ENCODE peak calls at places on chromosome 1, in seven cellular contexts. One of them, this sample, is unnamed.

GRCh38 chr1:107659961-107660360 is 305.0 kb downstream of the VAV3 start:
- DNase-seq in heart left ventricle: no peak
- DNase-seq in tibial artery: no peak
- DNase-seq in cardiac muscle cell: no peak
- DNase-seq in CD8-positive, alpha-beta T cell: no peak
- DNase-seq in NB4: no peak
- DNase-seq in epithelial cell of esophagus: peak
- DNase-seq in this sample: no peak

GRCh38 chr1:247056071-247056470 is 22.5 kb downstream of the ZNF670 start:
- DNase-seq in NB4: no peak
- DNase-seq in tibial artery: no peak
- DNase-seq in cardiac muscle cell: no peak
- DNase-seq in CD8-positive, alpha-beta T cell: no peak
- DNase-seq in heart left ventricle: no peak
- DNase-seq in epithelial cell of esophagus: no peak
- DNase-seq in this sample: no peak

GRCh38 chr1:228228601-228229074 is 20.8 kb downstream of the OBSCN start:
- DNase-seq in epithelial cell of esophagus: peak
- DNase-seq in heart left ventricle: no peak
- DNase-seq in tibial artery: no peak
- DNase-seq in cardiac muscle cell: no peak
- DNase-seq in NB4: peak
- DNase-seq in CD8-positive, alpha-beta T cell: no peak
- DNase-seq in this sample: peak

GRCh38 chr1:11053758-11054137 is 6.1 kb downstream of the SRM start:
- DNase-seq in epithelial cell of esophagus: peak
- DNase-seq in NB4: peak
- DNase-seq in CD8-positive, alpha-beta T cell: no peak
- DNase-seq in cardiac muscle cell: peak
- DNase-seq in tibial artery: no peak
- DNase-seq in heart left ventricle: no peak
- DNase-seq in this sample: no peak

GRCh38 chr1:20496241-20496661 is 10.2 kb upstream of the CAMK2N1 start:
- DNase-seq in cardiac muscle cell: no peak
- DNase-seq in heart left ventricle: no peak
- DNase-seq in CD8-positive, alpha-beta T cell: no peak
- DNase-seq in epithelial cell of esophagus: peak
- DNase-seq in NB4: no peak
- DNase-seq in tibial artery: no peak
- DNase-seq in this sample: peak

GRCh38 chr1:14321413-14321812 is 277.1 kb upstream of the KAZN start:
- DNase-seq in NB4: no peak
- DNase-seq in heart left ventricle: no peak
- DNase-seq in tibial artery: no peak
- DNase-seq in cardiac muscle cell: no peak
- DNase-seq in CD8-positive, alpha-beta T cell: no peak
- DNase-seq in epithelial cell of esophagus: no peak
- DNase-seq in this sample: no peak

GRCh38 chr1:23554481-23555224 is 4.6 kb downstream of the ID3 start:
- DNase-seq in tibial artery: peak
- DNase-seq in epithelial cell of esophagus: peak
- DNase-seq in NB4: peak
- DNase-seq in cardiac muscle cell: peak
- DNase-seq in CD8-positive, alpha-beta T cell: peak
- DNase-seq in heart left ventricle: peak
- DNase-seq in this sample: peak

GRCh38 chr1:171403396-171403795 is 81.9 kb upstream of the PRRC2C start:
- DNase-seq in CD8-positive, alpha-beta T cell: no peak
- DNase-seq in epithelial cell of esophagus: peak
- DNase-seq in cardiac muscle cell: no peak
- DNase-seq in tibial artery: no peak
- DNase-seq in NB4: peak
- DNase-seq in heart left ventricle: no peak
- DNase-seq in this sample: no peak

GRCh38 chr1:243254233-243254926 is 701 bp downstream of the CEP170 start:
- DNase-seq in CD8-positive, alpha-beta T cell: peak
- DNase-seq in epithelial cell of esophagus: peak
- DNase-seq in cardiac muscle cell: peak
- DNase-seq in heart left ventricle: peak
- DNase-seq in NB4: peak
- DNase-seq in tibial artery: peak
- DNase-seq in this sample: peak

GRCh38 chr1:7247683-7248401 is 462.6 kb downstream of the CAMTA1 start:
- DNase-seq in CD8-positive, alpha-beta T cell: no peak
- DNase-seq in NB4: no peak
- DNase-seq in cardiac muscle cell: no peak
- DNase-seq in tibial artery: no peak
- DNase-seq in epithelial cell of esophagus: no peak
- DNase-seq in heart left ventricle: no peak
- DNase-seq in this sample: no peak

GRCh38 chr1:4176841-4177240 is 276.8 kb upstream of the C1orf174 start:
- DNase-seq in NB4: no peak
- DNase-seq in tibial artery: no peak
- DNase-seq in heart left ventricle: no peak
- DNase-seq in epithelial cell of esophagus: no peak
- DNase-seq in CD8-positive, alpha-beta T cell: no peak
- DNase-seq in cardiac muscle cell: no peak
- DNase-seq in this sample: no peak

GRCh38 chr1:21020151-21020550 is 156.5 kb downstream of the EIF4G3 start:
- DNase-seq in NB4: no peak
- DNase-seq in epithelial cell of esophagus: no peak
- DNase-seq in cardiac muscle cell: no peak
- DNase-seq in heart left ventricle: no peak
- DNase-seq in CD8-positive, alpha-beta T cell: no peak
- DNase-seq in tibial artery: no peak
- DNase-seq in this sample: peak

GRCh38 chr1:109509176-109510134 is at the start of gene AMIGO1:
- DNase-seq in cardiac muscle cell: peak
- DNase-seq in tibial artery: no peak
- DNase-seq in CD8-positive, alpha-beta T cell: peak
- DNase-seq in epithelial cell of esophagus: peak
- DNase-seq in NB4: peak
- DNase-seq in heart left ventricle: peak
- DNase-seq in this sample: peak

DNA sequence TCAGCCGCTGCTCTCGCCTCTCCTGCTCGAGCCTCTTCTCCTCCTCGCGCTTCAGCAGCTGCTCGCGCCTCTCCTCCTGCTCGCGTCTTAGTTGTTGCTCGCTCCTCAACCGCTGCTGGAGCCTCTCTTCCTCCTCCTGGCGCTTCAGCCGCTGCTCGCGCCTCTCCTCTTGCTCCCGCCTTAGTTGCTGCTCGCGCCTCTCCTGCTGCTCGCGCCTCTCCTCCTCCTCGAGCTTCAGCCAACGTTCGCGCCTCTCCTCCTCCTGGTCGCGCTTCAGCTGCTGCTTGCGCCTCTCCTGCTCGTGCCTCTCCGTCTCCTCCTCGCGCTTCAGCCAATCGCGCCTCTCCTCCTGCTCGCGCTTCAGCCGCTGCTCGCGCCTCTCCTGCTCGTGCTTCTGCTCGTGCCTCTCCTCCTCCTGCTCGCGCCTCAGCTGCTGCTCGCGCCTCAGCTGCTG is 3.7 kb downstream of the TCHH start:
- DNase-seq in NB4: no peak
- DNase-seq in tibial artery: no peak
- DNase-seq in heart left ventricle: no peak
- DNase-seq in CD8-positive, alpha-beta T cell: no peak
- DNase-seq in cardiac muscle cell: no peak
- DNase-seq in epithelial cell of esophagus: peak
- DNase-seq in this sample: peak
- H3K4me3 ChIP-seq in NB4: peak
- H3K4me3 ChIP-seq in tibial artery: peak
- H3K4me3 ChIP-seq in heart left ventricle: peak
- H3K4me3 ChIP-seq in CD8-positive, alpha-beta T cell: peak
- H3K4me3 ChIP-seq in cardiac muscle cell: no peak
- H3K4me3 ChIP-seq in epithelial cell of esophagus: peak
- H3K4me3 ChIP-seq in this sample: peak

GRCh38 chr1:186532481-186532880 is 71.6 kb upstream of the PDC start:
- DNase-seq in heart left ventricle: no peak
- DNase-seq in NB4: no peak
- DNase-seq in CD8-positive, alpha-beta T cell: no peak
- DNase-seq in epithelial cell of esophagus: no peak
- DNase-seq in tibial artery: no peak
- DNase-seq in cardiac muscle cell: no peak
- DNase-seq in this sample: no peak
- TF ChIP-seq CTCF in heart left ventricle: no peak
- TF ChIP-seq CTCF in NB4: no peak
- TF ChIP-seq CTCF in CD8-positive, alpha-beta T cell: no peak
- TF ChIP-seq CTCF in epithelial cell of esophagus: no peak
- TF ChIP-seq CTCF in tibial artery: no peak
- TF ChIP-seq CTCF in cardiac muscle cell: no peak
- TF ChIP-seq CTCF in this sample: no peak

GRCh38 chr1:9068971-9069323 is 488 bp downstream of the SLC2A5 start:
- DNase-seq in NB4: peak
- DNase-seq in cardiac muscle cell: no peak
- DNase-seq in tibial artery: no peak
- DNase-seq in epithelial cell of esophagus: peak
- DNase-seq in heart left ventricle: no peak
- DNase-seq in CD8-positive, alpha-beta T cell: no peak
- DNase-seq in this sample: peak
- H3K4me3 ChIP-seq in NB4: peak
- H3K4me3 ChIP-seq in cardiac muscle cell: no peak
- H3K4me3 ChIP-seq in tibial artery: peak
- H3K4me3 ChIP-seq in epithelial cell of esophagus: no peak
- H3K4me3 ChIP-seq in heart left ventricle: no peak
- H3K4me3 ChIP-seq in CD8-positive, alpha-beta T cell: no peak
- H3K4me3 ChIP-seq in this sample: no peak

DNA sequence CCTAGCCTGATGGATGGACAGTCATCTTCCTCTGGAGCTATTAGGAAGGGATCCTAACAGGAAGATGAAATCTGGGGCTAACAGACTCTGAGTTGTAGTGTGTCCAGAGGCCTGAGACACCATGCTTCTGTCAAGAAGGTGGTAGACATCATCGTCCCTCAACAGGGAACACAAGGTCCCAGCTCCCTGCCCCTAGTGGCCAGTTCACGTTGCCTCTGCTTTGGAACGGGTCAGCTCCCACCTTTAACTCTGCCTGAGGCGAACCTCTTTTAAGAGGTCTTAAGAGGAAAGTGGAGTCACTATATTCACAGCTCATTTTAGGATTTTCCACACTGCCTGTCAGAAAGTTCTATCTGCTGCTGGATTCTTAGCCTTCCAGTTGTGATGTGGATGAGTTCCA is 28.3 kb downstream of the LRRC71 start:
- DNase-seq in NB4: no peak
- DNase-seq in epithelial cell of esophagus: no peak
- DNase-seq in tibial artery: no peak
- DNase-seq in cardiac muscle cell: peak
- DNase-seq in heart left ventricle: no peak
- DNase-seq in CD8-positive, alpha-beta T cell: no peak
- DNase-seq in this sample: no peak
- TF ChIP-seq CTCF in NB4: peak
- TF ChIP-seq CTCF in epithelial cell of esophagus: no peak
- TF ChIP-seq CTCF in tibial artery: no peak
- TF ChIP-seq CTCF in cardiac muscle cell: peak
- TF ChIP-seq CTCF in heart left ventricle: no peak
- TF ChIP-seq CTCF in CD8-positive, alpha-beta T cell: no peak
- TF ChIP-seq CTCF in this sample: peak

DNA sequence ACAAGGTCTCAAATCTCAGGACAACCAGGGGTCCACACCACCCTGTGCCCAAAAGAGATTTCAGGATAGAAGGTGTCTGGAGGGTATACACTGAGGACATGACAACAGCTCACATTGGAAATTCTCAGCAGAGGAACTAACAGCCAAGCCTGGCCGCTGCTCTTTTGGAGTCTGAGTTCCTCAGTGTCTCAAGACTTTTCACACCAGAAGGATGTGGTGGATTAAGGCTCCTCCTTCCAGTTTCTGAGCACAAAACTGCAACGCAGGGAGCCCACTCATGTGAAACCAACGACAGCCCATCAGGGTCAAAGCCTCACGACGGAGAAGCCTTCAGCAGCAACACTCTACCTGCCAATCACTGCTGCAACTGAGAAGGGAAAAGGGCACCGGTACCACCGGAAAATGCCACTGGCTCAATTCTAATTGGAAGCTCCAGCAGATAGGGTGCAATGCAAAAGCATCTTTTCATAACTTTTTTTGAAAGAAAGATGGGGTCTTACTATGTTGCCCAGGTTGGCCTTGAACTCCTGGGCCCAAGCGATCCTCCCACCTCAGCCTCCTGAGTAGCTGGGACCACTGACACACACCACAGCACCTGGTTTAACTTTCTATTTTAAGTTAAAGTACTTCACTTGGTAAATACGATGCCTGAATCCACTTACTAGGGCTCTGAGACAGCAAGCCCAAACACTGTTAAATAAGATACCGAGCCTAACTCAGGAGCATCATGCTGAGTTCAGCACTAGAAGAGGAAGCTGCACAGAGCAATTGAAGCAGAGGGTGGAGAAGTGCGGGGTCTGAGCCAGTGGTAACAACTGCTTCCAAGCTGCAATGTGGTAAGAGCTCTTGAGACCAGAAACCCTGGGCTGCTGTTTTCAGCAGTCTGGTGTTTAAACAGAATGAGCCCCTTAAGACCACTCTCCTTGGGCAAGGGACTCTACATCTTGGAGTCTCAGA is 7.8 kb downstream of the CAPZB start:
- DNase-seq in tibial artery: no peak
- DNase-seq in CD8-positive, alpha-beta T cell: peak
- DNase-seq in cardiac muscle cell: no peak
- DNase-seq in heart left ventricle: no peak
- DNase-seq in NB4: peak
- DNase-seq in epithelial cell of esophagus: no peak
- DNase-seq in this sample: no peak
- H3K4me3 ChIP-seq in tibial artery: no peak
- H3K4me3 ChIP-seq in CD8-positive, alpha-beta T cell: peak
- H3K4me3 ChIP-seq in cardiac muscle cell: no peak
- H3K4me3 ChIP-seq in heart left ventricle: no peak
- H3K4me3 ChIP-seq in NB4: peak
- H3K4me3 ChIP-seq in epithelial cell of esophagus: no peak
- H3K4me3 ChIP-seq in this sample: no peak

GRCh38 chr1:183480971-183481431 is 8.7 kb downstream of the SMG7 start:
- DNase-seq in epithelial cell of esophagus: peak
- DNase-seq in NB4: no peak
- DNase-seq in CD8-positive, alpha-beta T cell: no peak
- DNase-seq in cardiac muscle cell: no peak
- DNase-seq in heart left ventricle: no peak
- DNase-seq in tibial artery: no peak
- DNase-seq in this sample: no peak

GRCh38 chr1:183487686-183488442 is 15.6 kb downstream of the SMG7 start:
- DNase-seq in tibial artery: no peak
- DNase-seq in NB4: no peak
- DNase-seq in cardiac muscle cell: no peak
- DNase-seq in heart left ventricle: no peak
- DNase-seq in CD8-positive, alpha-beta T cell: no peak
- DNase-seq in epithelial cell of esophagus: no peak
- DNase-seq in this sample: no peak

GRCh38 chr1:183483224-183483623 is 10.9 kb downstream of the SMG7 start:
- DNase-seq in NB4: no peak
- DNase-seq in tibial artery: no peak
- DNase-seq in epithelial cell of esophagus: no peak
- DNase-seq in CD8-positive, alpha-beta T cell: no peak
- DNase-seq in cardiac muscle cell: no peak
- DNase-seq in heart left ventricle: no peak
- DNase-seq in this sample: no peak

GRCh38 chr1:183484254-183484653 is 12.0 kb downstream of the SMG7 start:
- DNase-seq in CD8-positive, alpha-beta T cell: no peak
- DNase-seq in tibial artery: no peak
- DNase-seq in epithelial cell of esophagus: peak
- DNase-seq in cardiac muscle cell: no peak
- DNase-seq in NB4: no peak
- DNase-seq in heart left ventricle: no peak
- DNase-seq in this sample: no peak
- TF ChIP-seq CTCF in CD8-positive, alpha-beta T cell: no peak
- TF ChIP-seq CTCF in tibial artery: no peak
- TF ChIP-seq CTCF in epithelial cell of esophagus: peak
- TF ChIP-seq CTCF in cardiac muscle cell: no peak
- TF ChIP-seq CTCF in NB4: no peak
- TF ChIP-seq CTCF in heart left ventricle: no peak
- TF ChIP-seq CTCF in this sample: peak

This sample was measured in astrocyte of the spinal cord.